ENCODE peak calls at places on chromosomes 7 and 10, in six cellular contexts. B is A549, H is GM12878, L is HepG2, O is endothelial cell of umbilical vein, I is K562. S is an unnamed sample.

GRCh38 chr7:139687206-139687954 is 90.4 kb downstream of the HIPK2 start:
- DNase-seq in I (no peak), H (no peak), O (no peak), B (no peak), L (no peak), S (no peak)

GRCh38 chr7:114934758-114935157 is 12.9 kb downstream of the MDFIC start:
- DNase-seq in I (no peak), L (no peak), B (no peak), H (no peak), O (peak), S (no peak)

GRCh38 chr10:115829501-115830215 is 443.3 kb downstream of the GFRA1 start:
- DNase-seq in L (no peak), H (no peak), B (no peak), I (no peak), O (no peak), S (no peak)

GRCh38 chr7:101941481-101942383 is 124.3 kb downstream of the CUX1 start:
- DNase-seq in H (no peak), O (peak), I (peak), B (peak), L (no peak), S (no peak)

GRCh38 chr7:64098-64521 is 128.3 kb upstream of the FAM20C start:
- DNase-seq in I (peak), B (peak), L (peak), H (no peak), O (peak), S (peak)

GRCh38 chr7:43585521-43585920 is 2.6 kb downstream of the STK17A start:
- DNase-seq in L (peak), H (no peak), B (no peak), I (no peak), O (peak), S (peak)

GRCh38 chr7:29352041-29352440 is 157.5 kb downstream of the CHN2 start:
- DNase-seq in B (no peak), H (no peak), L (no peak), O (no peak), I (no peak), S (peak)

GRCh38 chr10:62735464-62736188 is 68.9 kb upstream of the ADO start:
- DNase-seq in B (no peak), H (peak), L (no peak), I (peak), O (no peak), S (peak)

GRCh38 chr7:66952343-66953043 is 31.5 kb downstream of the TMEM248 start:
- DNase-seq in I (no peak), L (peak), B (peak), H (no peak), O (peak), S (no peak)

GRCh38 chr7:105493928-105494325 is 28.1 kb downstream of the PUS7 start:
- DNase-seq in L (no peak), O (peak), B (no peak), I (no peak), H (no peak), S (no peak)

GRCh38 chr7:92425311-92425947 is 21.9 kb upstream of the GATAD1 start:
- DNase-seq in B (peak), H (no peak), O (no peak), L (no peak), I (no peak), S (peak)

GRCh38 chr7:82443044-82443800 is at the start of gene CACNA2D1:
- DNase-seq in I (no peak), O (peak), H (no peak), L (no peak), B (peak), S (peak)

GRCh38 chr10:120735773-120736371 is 115.3 kb upstream of the WDR11 start:
- DNase-seq in B (peak), O (peak), I (peak), L (peak), H (peak), S (peak)

GRCh38 chr10:34156781-34157425 is 658.2 kb downstream of the PARD3 start:
- DNase-seq in I (no peak), B (peak), H (no peak), L (no peak), O (no peak), S (no peak)

GRCh38 chr10:51815723-51816122 is 116.3 kb upstream of the CSTF2T start:
- DNase-seq in L (no peak), B (no peak), I (no peak), O (no peak), H (no peak), S (no peak)

GRCh38 chr7:151247611-151248176 is 800 bp downstream of the SMARCD3 start:
- DNase-seq in I (no peak), O (no peak), H (no peak), B (peak), L (no peak), S (no peak)

GRCh38 chr7:142785841-142786250 is 15.1 kb downstream of the PRSS2 start:
- DNase-seq in B (no peak), L (no peak), O (no peak), H (no peak), I (peak), S (no peak)

DNA sequence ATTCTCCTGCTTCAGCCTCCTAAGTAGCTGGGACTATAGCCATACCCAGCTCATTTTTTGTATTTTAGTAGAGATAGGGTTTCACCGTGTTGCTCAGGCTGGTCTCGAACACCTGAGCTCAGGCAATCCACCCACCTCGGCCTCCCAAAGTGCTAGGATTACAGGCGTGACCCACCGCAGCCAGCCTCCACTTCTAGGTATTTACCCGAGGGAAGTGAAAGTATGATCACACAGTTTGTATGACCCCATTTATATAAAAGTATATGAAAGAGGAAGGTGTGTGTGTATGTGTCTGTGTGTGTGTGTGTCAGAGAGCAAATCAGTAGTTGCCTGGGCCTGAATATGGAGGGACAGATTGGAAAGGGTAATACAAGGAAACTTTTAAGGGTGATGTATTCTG is 2.0 kb upstream of the PURB start:
- DNase-seq in H (no peak), O (no peak), B (no peak), I (no peak), L (no peak), S (no peak)
- H3K4me3 ChIP-seq in H (no peak), O (no peak), B (no peak), I (no peak), L (no peak), S (no peak)

GRCh38 chr10:126278846-126279245 is 109.4 kb downstream of the ADAM12 start:
- DNase-seq in I (no peak), H (no peak), B (no peak), L (no peak), O (no peak), S (no peak)
- TF ChIP-seq CTCF in I (no peak), H (no peak), B (no peak), L (no peak), O (no peak), S (no peak)

GRCh38 chr7:156012412-156012811 is 200.1 kb upstream of the SHH start:
- DNase-seq in B (no peak), L (no peak), H (no peak), O (no peak), I (no peak), S (no peak)
- TF ChIP-seq MYC in B (no peak), L (no peak), H (no peak), O (no peak), I (no peak), S (no peak)

GRCh38 chr10:60623627-60624026 is 154.7 kb upstream of the CDK1 start:
- DNase-seq in I (no peak), H (no peak), L (no peak), O (no peak), B (no peak), S (no peak)

GRCh38 chr10:60629332-60629731 is 148.9 kb upstream of the CDK1 start:
- DNase-seq in H (no peak), O (no peak), L (no peak), I (no peak), B (no peak), S (no peak)

GRCh38 chr10:60626037-60626436 is 152.2 kb upstream of the CDK1 start:
- DNase-seq in O (no peak), I (no peak), L (no peak), H (no peak), B (no peak), S (no peak)

GRCh38 chr10:60627778-60628773 is 150.2 kb upstream of the CDK1 start:
- DNase-seq in H (no peak), O (no peak), L (peak), I (no peak), B (no peak), S (no peak)
- H3K4me3 ChIP-seq in H (no peak), O (no peak), L (peak), I (no peak), B (no peak), S (no peak)

DNA sequence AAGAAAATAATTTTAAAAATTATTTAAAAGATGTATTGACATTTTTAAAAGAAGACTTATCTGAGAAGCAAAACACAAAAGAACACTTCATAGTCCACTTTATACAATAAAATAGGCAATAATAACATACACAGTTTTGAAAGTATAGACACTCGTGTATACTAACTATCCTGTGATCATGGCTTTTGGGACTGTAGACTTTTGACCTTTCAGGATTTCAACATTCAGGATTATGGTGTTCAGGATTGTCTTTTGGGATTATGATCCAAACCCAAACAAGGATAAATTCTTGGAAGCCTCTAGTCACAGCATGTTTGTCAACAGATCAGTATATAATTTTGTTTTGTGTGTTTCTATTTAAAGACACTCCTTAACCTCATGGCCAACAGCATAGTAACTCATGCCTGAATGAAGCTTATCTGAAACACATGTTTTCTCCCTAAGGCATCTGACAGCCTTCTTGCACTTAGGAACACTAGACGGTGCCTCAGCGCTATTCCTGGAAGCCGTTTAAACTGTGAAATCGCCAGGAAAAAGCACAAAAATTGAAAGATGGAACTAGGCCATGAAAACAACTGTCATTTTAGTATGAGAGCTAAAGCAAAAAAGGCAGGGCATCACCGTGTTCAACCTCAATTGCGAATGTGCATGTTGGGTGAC is 29.9 kb downstream of the GSAP start:
- DNase-seq in L (no peak), I (no peak), B (no peak), O (no peak), H (no peak), S (no peak)
- TF ChIP-seq CTCF in L (no peak), I (no peak), B (no peak), O (no peak), H (no peak), S (no peak)

GRCh38 chr7:90624128-90624980 is 28.2 kb downstream of the CDK14 start:
- DNase-seq in L (no peak), I (no peak), H (no peak), O (peak), B (no peak), S (peak)
- TF ChIP-seq MYC in L (no peak), I (no peak), H (no peak), O (no peak), B (no peak), S (no peak)

GRCh38 chr7:107661081-107661864 is 645 bp downstream of the SLC26A4 start:
- DNase-seq in L (peak), I (no peak), O (peak), B (no peak), H (no peak), S (peak)

GRCh38 chr7:107659666-107660065 is 962 bp upstream of the SLC26A4 start:
- DNase-seq in O (no peak), L (no peak), B (no peak), H (no peak), I (peak), S (peak)

GRCh38 chr7:107658467-107658866 is 2.2 kb upstream of the SLC26A4 start:
- DNase-seq in O (no peak), L (no peak), I (no peak), B (no peak), H (no peak), S (no peak)

GRCh38 chr7:107661865-107662379 is 1.3 kb downstream of the SLC26A4 start:
- DNase-seq in H (no peak), B (peak), L (no peak), I (no peak), O (no peak), S (no peak)

DNA sequence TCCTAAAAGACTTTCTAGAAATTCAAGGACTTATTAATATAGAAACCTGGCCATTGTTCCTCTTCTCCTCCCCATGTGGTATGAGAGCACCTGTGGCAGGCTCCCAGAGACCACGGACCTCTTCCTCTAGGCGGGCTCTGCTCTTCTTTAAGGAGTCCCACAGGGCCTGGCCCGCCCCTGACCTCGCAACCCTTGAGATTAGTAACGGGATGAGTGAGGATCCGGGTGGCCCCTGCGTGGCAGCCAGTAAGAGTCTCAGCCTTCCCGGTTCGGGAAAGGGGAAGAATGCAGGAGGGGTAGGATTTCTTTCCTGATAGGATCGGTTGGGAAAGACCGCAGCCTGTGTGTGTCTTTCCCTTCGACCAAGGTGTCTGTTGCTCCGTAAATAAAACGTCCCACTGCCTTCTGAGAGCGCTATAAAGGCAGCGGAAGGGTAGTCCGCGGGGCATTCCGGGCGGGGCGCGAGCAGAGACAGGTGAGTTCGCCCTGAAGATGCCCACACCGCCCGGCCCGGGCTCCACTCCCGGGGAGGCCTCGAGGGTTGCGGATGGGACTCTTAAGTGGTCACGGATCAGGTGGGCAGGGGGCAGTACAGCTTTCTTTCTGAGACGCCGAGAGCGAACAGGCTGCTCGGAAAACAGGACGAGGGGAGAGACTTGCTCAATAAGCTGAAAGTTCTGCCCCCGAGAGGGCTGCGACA is at the start of gene SLC26A4:
- DNase-seq in I (no peak), H (no peak), O (no peak), B (no peak), L (no peak), S (peak)
- H3K4me3 ChIP-seq in I (no peak), H (peak), O (peak), B (peak), L (peak), S (no peak)

DNA sequence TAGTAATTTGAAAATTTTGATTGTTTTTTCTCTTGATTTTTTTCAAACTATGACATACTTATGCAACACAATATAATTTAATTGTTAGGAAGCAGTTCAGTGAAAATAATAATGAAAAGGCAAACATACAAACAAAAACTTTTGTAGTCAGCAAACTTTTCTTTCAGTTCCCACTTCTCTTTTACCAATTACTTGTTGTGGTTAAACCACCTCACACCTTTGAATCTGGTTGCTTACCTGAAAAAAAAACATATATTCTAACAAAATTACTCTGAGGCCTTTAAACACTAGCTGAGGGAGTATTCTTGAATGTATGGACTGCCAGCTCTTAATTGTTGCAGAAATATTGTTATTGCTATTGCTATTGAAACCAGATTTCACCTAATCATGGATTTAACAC is 266.2 kb upstream of the SEMA3C start:
- DNase-seq in I (no peak), B (no peak), O (no peak), L (no peak), H (no peak), S (no peak)
- TF ChIP-seq CTCF in I (no peak), B (no peak), O (no peak), L (no peak), H (no peak), S (no peak)

S was measured in NB4.